ENCODE peak calls at places on chromosome 4, in nine cellular contexts. V is stimulated activated CD8-positive, alpha-beta memory T cell treated with anti-CD3 and anti-CD28 coated beads, Interleukin-4, amount 100 ng/mL, for 1 hour; D is SK-N-SH; R is body of pancreas; C is cardiac septum; O is psoas muscle; Q is right atrium auricular region; N is activated naive CD8-positive, alpha-beta T cell treated with anti-CD3 and anti-CD28 coated beads, Interleukin-2, amount 50 U/mL, for 24 hours; J is H54. P is an unnamed sample.

GRCh38 chr4:89681219-89681618 is 155.7 kb downstream of the SNCA start:
- DNase-seq in C (no peak), V (no peak), N (no peak), O (no peak), J (no peak), D (no peak), R (no peak), Q (no peak), P (no peak)

GRCh38 chr4:33961751-33962150 is 2282.6 kb downstream of the ARAP2 start:
- DNase-seq in D (no peak), Q (no peak), V (no peak), R (no peak), N (no peak), O (no peak), C (no peak), J (peak; percentile 0), P (no peak)

GRCh38 chr4:121464854-121465253 is 84.0 kb upstream of the QRFPR start:
- DNase-seq in R (no peak), J (no peak), O (no peak), V (no peak), C (no peak), Q (no peak), D (no peak), N (no peak), P (no peak)

GRCh38 chr4:25552580-25553271 is 102.9 kb upstream of the SLC34A2 start:
- DNase-seq in O (no peak), Q (no peak), D (no peak), J (peak; percentile 6), C (no peak), N (no peak), R (peak; percentile 70), V (no peak), P (no peak)

GRCh38 chr4:31592293-31592692 is 872.1 kb downstream of the PCDH7 start:
- DNase-seq in V (no peak), O (no peak), D (no peak), Q (no peak), N (no peak), C (no peak), R (no peak), J (no peak), P (no peak)

GRCh38 chr4:2330119-2331042 is 68.5 kb upstream of the MXD4 start:
- DNase-seq in O (no peak), V (no peak), Q (no peak), J (peak; percentile 66), C (no peak), D (no peak), N (no peak), R (no peak), P (peak; percentile 45)

GRCh38 chr4:40321671-40322131 is 13.4 kb upstream of the CHRNA9 start:
- DNase-seq in V (no peak), C (no peak), N (no peak), R (no peak), D (no peak), Q (no peak), J (no peak), O (no peak), P (no peak)

GRCh38 chr4:148116264-148116663 is 325.9 kb downstream of the NR3C2 start:
- DNase-seq in D (no peak), N (no peak), J (no peak), C (no peak), Q (no peak), O (no peak), R (no peak), V (no peak), P (no peak)

GRCh38 chr4:2007804-2008670 is 737 bp downstream of the NELFA start:
- DNase-seq in J (no peak), Q (no peak), C (no peak), O (peak; percentile 53), N (no peak), D (peak; percentile 78), V (no peak), R (no peak), P (peak; percentile 87)

GRCh38 chr4:77418333-77418732 is 187.3 kb upstream of the CXCL13 start:
- DNase-seq in V (no peak), J (no peak), C (no peak), R (no peak), O (no peak), D (peak; percentile 8), Q (no peak), N (peak; percentile 2), P (no peak)

GRCh38 chr4:6576932-6577331 is 1.9 kb downstream of the MAN2B2 start:
- DNase-seq in D (no peak), V (no peak), N (no peak), O (no peak), C (no peak), J (no peak), Q (no peak), R (no peak), P (no peak)

GRCh38 chr4:1480720-1481119 is 74.5 kb upstream of the NKX1-1 start:
- DNase-seq in Q (no peak), R (no peak), C (peak; percentile 41), V (no peak), J (no peak), D (no peak), O (no peak), N (no peak), P (no peak)

GRCh38 chr4:173420324-173420752 is 21.4 kb upstream of the SCRG1 start:
- DNase-seq in V (no peak), R (no peak), Q (no peak), O (no peak), D (peak; percentile 34), C (no peak), N (no peak), J (no peak), P (no peak)

GRCh38 chr4:150280081-150280950 is 202.1 kb downstream of the DCLK2 start:
- DNase-seq in R (no peak), V (no peak), Q (no peak), J (peak; percentile 21), C (no peak), N (no peak), O (no peak), D (no peak), P (no peak)

GRCh38 chr4:186684889-186685309 is 38.8 kb downstream of the FAT1 start:
- DNase-seq in D (no peak), R (no peak), C (no peak), J (no peak), N (no peak), Q (no peak), V (no peak), O (no peak), P (no peak)

GRCh38 chr4:118280501-118281218 is 72.1 kb downstream of the PRSS12 start:
- DNase-seq in N (peak; percentile 23), J (no peak), C (no peak), R (peak; percentile 71), D (peak; percentile 50), O (no peak), V (no peak), Q (no peak), P (no peak)

GRCh38 chr4:110636677-110637407 is 14.0 kb upstream of the PITX2 start:
- DNase-seq in J (peak; percentile 79), V (no peak), Q (no peak), N (no peak), R (no peak), O (peak; percentile 78), C (no peak), D (no peak), P (no peak)

GRCh38 chr4:8228319-8229250 is 29.5 kb downstream of the SH3TC1 start:
- DNase-seq in V (peak; percentile 34), R (peak; percentile 87), D (no peak), O (peak; percentile 84), N (peak; percentile 76), J (peak; percentile 72), C (no peak), Q (peak; percentile 76), P (no peak)

GRCh38 chr4:154779362-154779947 is 1.6 kb upstream of the RBM46 start:
- DNase-seq in V (no peak), N (no peak), R (no peak), D (peak; percentile 33), Q (no peak), C (no peak), J (no peak), O (no peak), P (no peak)

GRCh38 chr4:23827971-23828680 is 61.7 kb downstream of the PPARGC1A start:
- DNase-seq in Q (no peak), C (no peak), V (no peak), O (no peak), R (no peak), D (no peak), J (no peak), N (no peak), P (no peak)